ENCODE peak calls at places on chromosomes 1 and 21, in six cellular contexts. W is uterus, I is breast epithelium, L is right lobe of liver, V is endothelial cell, N is epithelial cell of proximal tubule. Z is an unnamed sample.

GRCh38 chr1:151314137-151314875 is 12.9 kb downstream of the PI4KB start:
- DNase-seq in L (peak), N (no peak), W (peak), I (peak), V (no peak), Z (no peak)

GRCh38 chr1:162349635-162350330 is 26.9 kb downstream of the SPATA46 start:
- DNase-seq in L (no peak), I (no peak), N (peak), W (no peak), V (no peak), Z (no peak)

GRCh38 chr1:19450811-19451564 is 34.4 kb downstream of the CAPZB start:
- DNase-seq in V (no peak), L (no peak), I (no peak), N (no peak), W (no peak), Z (no peak)

GRCh38 chr1:29121951-29122661 is 1.6 kb downstream of the TMEM200B start:
- DNase-seq in I (no peak), N (no peak), W (peak), V (peak), L (no peak), Z (no peak)

GRCh38 chr21:38171723-38172344 is 85.0 kb upstream of the KCNJ15 start:
- DNase-seq in N (peak), V (peak), L (no peak), I (no peak), W (no peak), Z (no peak)

GRCh38 chr1:29635501-29636263 is 399.4 kb downstream of the PTPRU start:
- DNase-seq in N (no peak), V (no peak), W (no peak), L (no peak), I (peak), Z (no peak)

GRCh38 chr1:158818991-158819405 is 12.2 kb upstream of the MNDA start:
- DNase-seq in W (peak), I (no peak), V (no peak), N (no peak), L (no peak), Z (no peak)

GRCh38 chr1:60709426-60709825 is 372.9 kb upstream of the NFIA start:
- DNase-seq in L (no peak), V (no peak), N (no peak), W (no peak), I (no peak), Z (no peak)

GRCh38 chr1:198212675-198213074 is 55.9 kb downstream of the NEK7 start:
- DNase-seq in I (no peak), L (no peak), V (no peak), N (peak), W (no peak), Z (no peak)

DNA sequence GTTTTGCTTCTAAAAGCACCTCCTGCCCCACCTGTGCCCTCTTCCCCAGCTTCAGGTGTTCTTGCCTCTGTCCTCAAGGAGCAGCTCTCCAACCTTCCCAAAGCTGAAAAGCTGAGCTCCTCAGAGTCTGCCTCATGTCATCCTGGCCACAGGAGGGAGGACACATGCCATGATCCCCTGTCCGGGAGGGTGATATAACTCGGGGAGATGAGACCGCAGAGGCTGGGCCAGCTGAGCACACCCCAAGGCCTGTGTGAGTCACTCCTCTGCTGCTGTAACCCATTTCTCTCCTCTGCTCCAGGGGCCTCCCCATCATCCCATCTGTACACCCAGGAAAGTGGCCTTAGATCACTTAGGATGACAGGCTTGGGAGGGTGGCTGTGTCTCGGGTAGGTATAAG is 49.8 kb downstream of the EPHB2 start:
- DNase-seq in L (no peak), I (no peak), W (no peak), N (no peak), V (no peak), Z (no peak)
- TF ChIP-seq CTCF in L (no peak), I (no peak), W (no peak), N (no peak), V (no peak), Z (no peak)

GRCh38 chr1:119626841-119627240 is 21.2 kb downstream of the ZNF697 start:
- DNase-seq in V (no peak), L (no peak), N (no peak), I (no peak), W (peak), Z (no peak)

GRCh38 chr1:119622694-119623515 is 25.2 kb downstream of the ZNF697 start:
- DNase-seq in V (no peak), W (no peak), L (no peak), N (no peak), I (no peak), Z (no peak)

GRCh38 chr1:119623651-119624050 is 24.4 kb downstream of the ZNF697 start:
- DNase-seq in L (no peak), I (no peak), N (no peak), V (no peak), W (no peak), Z (no peak)

GRCh38 chr1:119621714-119622113 is 26.4 kb downstream of the ZNF697 start:
- DNase-seq in W (no peak), V (no peak), I (no peak), L (no peak), N (no peak), Z (no peak)

GRCh38 chr1:119626146-119626545 is 21.9 kb downstream of the ZNF697 start:
- DNase-seq in L (no peak), N (no peak), W (no peak), I (no peak), V (no peak), Z (no peak)
- TF ChIP-seq CTCF in L (no peak), N (no peak), W (no peak), I (no peak), V (no peak), Z (no peak)

GRCh38 chr1:20981903-20982695 is 194.6 kb downstream of the EIF4G3 start:
- DNase-seq in L (no peak), N (peak), V (no peak), I (no peak), W (no peak), Z (no peak)
- TF ChIP-seq CTCF in L (peak), N (peak), V (no peak), I (no peak), W (peak), Z (no peak)

DNA sequence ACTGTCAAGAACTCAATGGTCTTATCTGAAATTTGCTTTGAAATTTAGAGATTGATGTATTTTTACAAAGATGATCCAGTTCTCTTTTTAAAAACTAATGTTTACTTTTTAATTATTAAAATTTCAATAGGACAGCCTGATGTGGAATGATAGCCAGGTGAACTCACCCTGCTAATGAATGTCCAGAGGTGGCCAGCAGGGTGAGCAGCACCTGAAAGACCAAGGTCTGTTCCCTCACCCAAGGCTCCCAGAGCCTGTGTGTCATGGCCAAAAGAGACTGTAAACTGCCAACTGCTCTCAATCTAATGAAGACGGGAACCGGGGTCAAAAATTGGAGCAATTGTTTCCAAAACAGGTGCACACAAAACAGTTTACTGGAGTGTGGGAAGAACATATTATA is 340.4 kb downstream of the DISC1 start:
- DNase-seq in L (no peak), V (no peak), N (no peak), W (no peak), I (no peak), Z (no peak)
- TF ChIP-seq CTCF in L (no peak), V (no peak), N (peak), W (no peak), I (no peak), Z (no peak)

GRCh38 chr21:37079211-37079824 is 6.3 kb downstream of the TTC3 start:
- DNase-seq in W (no peak), L (no peak), N (no peak), V (no peak), I (no peak), Z (peak)
- TF ChIP-seq CTCF in W (no peak), L (peak), N (peak), V (peak), I (no peak), Z (peak)

Z was measured in activated CD8-positive, alpha-beta T cell treated with anti-CD3 and anti-CD28 coated beads for 36 hours.